ENCODE peak calls at places on chromosomes 12 and 14, in ten cellular contexts. G, D, L, U, I, X, R, P, W and S are unnamed samples.

GRCh38 chr12:104823985-104824441 is 134.1 kb downstream of the SLC41A2 start:
- DNase-seq in G (no peak), D (no peak), L (no peak), U (no peak), I (no peak), X (no peak), R (no peak), P (no peak), W (no peak), S (no peak)

GRCh38 chr12:43370299-43370698 is 181.7 kb downstream of the ADAMTS20 start:
- DNase-seq in G (no peak), D (peak), L (no peak), U (no peak), I (no peak), X (no peak), R (no peak), P (no peak), W (peak), S (no peak)

GRCh38 chr12:23760495-23760894 is 189.0 kb downstream of the SOX5 start:
- DNase-seq in G (no peak), D (peak), L (peak), U (no peak), I (no peak), X (no peak), R (no peak), P (no peak), W (no peak), S (no peak)

GRCh38 chr14:104553166-104554087 is 26.1 kb upstream of the C14orf180 start:
- DNase-seq in G (no peak), D (no peak), L (no peak), U (no peak), I (no peak), X (peak), R (no peak), P (no peak), W (no peak), S (no peak)

GRCh38 chr14:104090071-104090748 is 4.7 kb downstream of the ASPG start:
- DNase-seq in G (no peak), D (no peak), L (no peak), U (no peak), I (no peak), X (peak), R (no peak), P (no peak), W (no peak), S (peak)

GRCh38 chr12:93094988-93095737 is 166.1 kb upstream of the EEA1 start:
- DNase-seq in G (peak), D (no peak), L (no peak), U (no peak), I (no peak), X (no peak), R (peak), P (peak), W (no peak), S (no peak)

GRCh38 chr12:33752854-33753253 is 269.4 kb upstream of the ALG10 start:
- DNase-seq in G (no peak), D (no peak), L (no peak), U (no peak), I (no peak), X (no peak), R (no peak), P (no peak), W (no peak), S (no peak)

GRCh38 chr12:123928274-123928865 is 44.3 kb downstream of the CCDC92 start:
- DNase-seq in G (no peak), D (no peak), L (peak), U (no peak), I (no peak), X (peak), R (no peak), P (no peak), W (no peak), S (no peak)

GRCh38 chr12:8156845-8157244 is at the start of gene ZNF705A:
- DNase-seq in G (no peak), D (peak), L (no peak), U (no peak), I (no peak), X (no peak), R (no peak), P (no peak), W (peak), S (no peak)

GRCh38 chr12:43812926-43813325 is 6.8 kb upstream of the TWF1 start:
- DNase-seq in G (no peak), D (no peak), L (no peak), U (no peak), I (no peak), X (no peak), R (no peak), P (no peak), W (peak), S (no peak)

GRCh38 chr12:128607606-128608005 is 216.2 kb downstream of the SLC15A4 start:
- DNase-seq in G (no peak), D (no peak), L (no peak), U (no peak), I (no peak), X (no peak), R (no peak), P (no peak), W (no peak), S (no peak)

GRCh38 chr14:67188326-67188725 is 914 bp upstream of the GARIN2 start:
- DNase-seq in G (no peak), D (no peak), L (no peak), U (no peak), I (no peak), X (no peak), R (no peak), P (no peak), W (no peak), S (no peak)

GRCh38 chr14:72513994-72514659 is 379.8 kb downstream of the DPF3 start:
- DNase-seq in G (peak), D (peak), L (no peak), U (no peak), I (no peak), X (no peak), R (no peak), P (no peak), W (peak), S (no peak)

GRCh38 chr14:99447739-99448138 is 32.9 kb downstream of the SETD3 start:
- DNase-seq in G (no peak), D (no peak), L (no peak), U (no peak), I (no peak), X (no peak), R (no peak), P (no peak), W (no peak), S (no peak)

GRCh38 chr14:76955575-76956252 is 72.8 kb downstream of the IRF2BPL start:
- DNase-seq in G (peak), D (no peak), L (no peak), U (no peak), I (no peak), X (no peak), R (peak), P (peak), W (peak), S (no peak)

GRCh38 chr14:76961631-76962302 is 66.7 kb downstream of the IRF2BPL start:
- DNase-seq in G (peak), D (peak), L (no peak), U (no peak), I (peak), X (peak), R (peak), P (peak), W (peak), S (peak)

GRCh38 chr12:118164798-118165486 is 29.0 kb downstream of the PEBP1 start:
- DNase-seq in G (peak), D (peak), L (no peak), U (peak), I (no peak), X (peak), R (no peak), P (no peak), W (peak), S (no peak)

GRCh38 chr12:32025906-32026305 is 66.7 kb downstream of the RESF1 start:
- DNase-seq in G (peak), D (no peak), L (no peak), U (no peak), I (no peak), X (no peak), R (no peak), P (peak), W (no peak), S (peak)

GRCh38 chr12:5395443-5396401 is 36.2 kb upstream of the NTF3 start:
- DNase-seq in G (no peak), D (no peak), L (peak), U (no peak), I (no peak), X (no peak), R (no peak), P (no peak), W (no peak), S (no peak)

GRCh38 chr14:65769151-65769550 is 356.6 kb downstream of the FUT8 start:
- DNase-seq in G (no peak), D (no peak), L (no peak), U (no peak), I (no peak), X (no peak), R (no peak), P (no peak), W (peak), S (no peak)

GRCh38 chr12:9702239-9702638 is 30.7 kb downstream of the CLECL1 start:
- DNase-seq in G (no peak), D (no peak), L (no peak), U (no peak), I (no peak), X (no peak), R (no peak), P (no peak), W (no peak), S (peak)

GRCh38 chr14:76904740-76905569 is 78.7 kb downstream of the LRRC74A start:
- DNase-seq in G (peak), D (peak), L (no peak), U (no peak), I (no peak), X (no peak), R (peak), P (peak), W (peak), S (peak)

GRCh38 chr14:104547998-104548700 is 31.4 kb upstream of the C14orf180 start:
- DNase-seq in G (no peak), D (no peak), L (no peak), U (no peak), I (no peak), X (no peak), R (no peak), P (no peak), W (no peak), S (no peak)

GRCh38 chr14:105392161-105393090 is 5.9 kb upstream of the TEX22 start:
- DNase-seq in G (no peak), D (no peak), L (no peak), U (no peak), I (no peak), X (peak), R (no peak), P (no peak), W (no peak), S (no peak)

GRCh38 chr12:109089683-109090082 is 3.6 kb downstream of the ALKBH2 start:
- DNase-seq in G (no peak), D (no peak), L (no peak), U (no peak), I (no peak), X (no peak), R (no peak), P (no peak), W (no peak), S (no peak)

GRCh38 chr12:93734784-93735183 is 57.6 kb downstream of the CRADD start:
- DNase-seq in G (no peak), D (no peak), L (no peak), U (no peak), I (no peak), X (no peak), R (no peak), P (no peak), W (no peak), S (no peak)

GRCh38 chr14:21063479-21063878 is 5.9 kb downstream of the RNASE8 start:
- DNase-seq in G (no peak), D (peak), L (no peak), U (no peak), I (no peak), X (no peak), R (no peak), P (no peak), W (peak), S (peak)